ENCODE peak calls at places on chromosomes 16 and 17, in five cellular contexts. N, P, M, R and T are unnamed samples.
A peak's percentile ranks its signal among the peaks of the same experiment; 100 is the strongest.

GRCh38 chr17:51258756-51259573 is 884 bp downstream of the MBTD1 start:
- DNase-seq in M (peak; percentile 21), N (no peak), R (no peak), P (no peak), T (no peak)

GRCh38 chr17:44108440-44109311 is 14.8 kb downstream of the HDAC5 start:
- DNase-seq in M (peak; percentile 93), R (peak; percentile 88), N (no peak), P (peak; percentile 69), T (no peak)

GRCh38 chr16:15855704-15856003 is 1.2 kb downstream of the MYH11 start:
- DNase-seq in M (no peak), P (no peak), R (no peak), N (no peak), T (peak; percentile 70)

GRCh38 chr16:88920618-88921602 is 54.5 kb upstream of the PABPN1L start:
- DNase-seq in P (no peak), N (no peak), M (peak; percentile 78), R (peak; percentile 89), T (peak; percentile 16)

GRCh38 chr17:61463068-61463980 is 11.1 kb downstream of the TBX4 start:
- DNase-seq in M (no peak), R (no peak), N (no peak), P (no peak), T (no peak)

GRCh38 chr16:57538235-57538711 is 1.9 kb upstream of the CCDC102A start:
- DNase-seq in N (no peak), M (no peak), P (no peak), R (no peak), T (no peak)

GRCh38 chr17:31877911-31878702 is 19.1 kb upstream of the COPRS start:
- DNase-seq in P (no peak), M (no peak), N (no peak), R (no peak), T (no peak)

GRCh38 chr16:30715777-30716445 is 16.9 kb downstream of the SRCAP start:
- DNase-seq in P (no peak), N (no peak), M (no peak), R (no peak), T (no peak)

GRCh38 chr16:85979605-85980004 is 80.6 kb downstream of the IRF8 start:
- DNase-seq in R (peak; percentile 44), P (no peak), N (no peak), M (no peak), T (no peak)

GRCh38 chr16:14401839-14402115 is 228.3 kb downstream of the PARN start:
- DNase-seq in M (peak; percentile 58), N (no peak), P (no peak), R (peak; percentile 42), T (no peak)

GRCh38 chr16:57482845-57483545 is 3.3 kb downstream of the DOK4 start:
- DNase-seq in R (no peak), M (no peak), P (no peak), N (no peak), T (no peak)

GRCh38 chr17:13353590-13353989 is 248.1 kb downstream of the HS3ST3A1 start:
- DNase-seq in M (no peak), N (no peak), R (peak; percentile 63), P (peak; percentile 82), T (no peak)

GRCh38 chr16:85819711-85820110 is 20.2 kb downstream of the COX4I1 start:
- DNase-seq in P (no peak), N (no peak), R (no peak), M (no peak), T (no peak)

GRCh38 chr17:7173687-7174602 is 5.2 kb downstream of the ASGR1 start:
- DNase-seq in R (peak; percentile 84), M (peak; percentile 58), N (no peak), P (no peak), T (no peak)

GRCh38 chr16:67155305-67156145 is 4.2 kb downstream of the TRADD start:
- DNase-seq in N (no peak), M (peak; percentile 80), R (peak; percentile 91), P (no peak), T (no peak)

GRCh38 chr17:3557768-3558583 is at the start of gene TRPV3:
- DNase-seq in N (peak; percentile 66), R (no peak), P (no peak), M (peak; percentile 36), T (peak; percentile 24)

GRCh38 chr17:74757931-74758845 is 9.8 kb downstream of the NHERF1 start:
- DNase-seq in N (no peak), P (no peak), M (no peak), R (no peak), T (no peak)
- H3K4me3 ChIP-seq in N (no peak overlapping the region), P (peak overlapping the region; percentile 3), M (peak overlapping the region; percentile 2), R (peak overlapping the region; percentile 2), T (no peak overlapping the region)

GRCh38 chr17:72049914-72050313 is 70.9 kb upstream of the SOX9 start:
- DNase-seq in P (no peak), N (no peak), R (no peak), M (no peak), T (no peak)

GRCh38 chr17:72056155-72056554 is 64.7 kb upstream of the SOX9 start:
- DNase-seq in R (no peak), P (no peak), N (no peak), M (no peak), T (no peak)

GRCh38 chr17:72056727-72057290 is 64.0 kb upstream of the SOX9 start:
- DNase-seq in M (no peak), P (no peak), N (no peak), R (no peak), T (no peak)

DNA sequence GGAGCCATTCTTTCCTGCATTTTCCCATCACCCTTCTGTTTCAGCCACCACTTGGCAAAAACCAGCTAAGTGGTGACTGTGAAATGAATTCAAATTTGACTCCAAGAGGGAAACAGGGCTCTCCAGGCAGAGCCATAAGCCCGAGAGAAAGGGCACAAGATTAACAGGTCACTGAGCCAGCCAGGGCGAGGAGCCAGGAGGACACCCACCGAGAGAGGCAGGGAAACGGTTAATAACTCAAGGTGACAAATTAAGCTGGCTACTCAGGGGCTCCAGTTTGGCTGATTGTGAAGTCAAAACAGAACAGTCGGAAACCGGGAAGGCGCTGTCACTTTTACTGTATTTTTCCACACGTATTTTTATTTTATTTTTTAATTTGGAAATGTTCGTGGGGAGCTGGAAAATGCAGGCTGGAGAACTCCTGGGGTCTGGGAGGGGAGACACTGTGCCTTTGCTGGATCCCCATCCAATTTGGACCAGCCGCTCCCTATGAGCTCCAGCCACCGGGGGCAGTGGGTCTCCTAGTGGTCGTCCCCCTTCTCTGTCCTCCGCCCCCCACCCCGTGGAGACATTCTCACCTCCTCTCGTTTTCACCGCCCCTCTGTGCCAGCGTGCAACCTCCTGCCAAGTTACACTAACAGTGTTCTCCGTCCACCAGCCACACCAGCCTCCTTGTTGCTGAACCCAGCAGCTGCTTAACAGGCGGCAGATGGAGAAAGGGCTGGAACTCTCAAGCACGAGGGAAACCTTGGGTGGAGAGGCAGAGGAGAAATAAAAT is 67.6 kb upstream of the SOX9 start:
- DNase-seq in P (no peak), N (no peak), M (no peak), R (peak; percentile 53), T (no peak)
- TF ChIP-seq CTCF in P (no peak), N (no peak), M (no peak), R (no peak), T (no peak)

DNA sequence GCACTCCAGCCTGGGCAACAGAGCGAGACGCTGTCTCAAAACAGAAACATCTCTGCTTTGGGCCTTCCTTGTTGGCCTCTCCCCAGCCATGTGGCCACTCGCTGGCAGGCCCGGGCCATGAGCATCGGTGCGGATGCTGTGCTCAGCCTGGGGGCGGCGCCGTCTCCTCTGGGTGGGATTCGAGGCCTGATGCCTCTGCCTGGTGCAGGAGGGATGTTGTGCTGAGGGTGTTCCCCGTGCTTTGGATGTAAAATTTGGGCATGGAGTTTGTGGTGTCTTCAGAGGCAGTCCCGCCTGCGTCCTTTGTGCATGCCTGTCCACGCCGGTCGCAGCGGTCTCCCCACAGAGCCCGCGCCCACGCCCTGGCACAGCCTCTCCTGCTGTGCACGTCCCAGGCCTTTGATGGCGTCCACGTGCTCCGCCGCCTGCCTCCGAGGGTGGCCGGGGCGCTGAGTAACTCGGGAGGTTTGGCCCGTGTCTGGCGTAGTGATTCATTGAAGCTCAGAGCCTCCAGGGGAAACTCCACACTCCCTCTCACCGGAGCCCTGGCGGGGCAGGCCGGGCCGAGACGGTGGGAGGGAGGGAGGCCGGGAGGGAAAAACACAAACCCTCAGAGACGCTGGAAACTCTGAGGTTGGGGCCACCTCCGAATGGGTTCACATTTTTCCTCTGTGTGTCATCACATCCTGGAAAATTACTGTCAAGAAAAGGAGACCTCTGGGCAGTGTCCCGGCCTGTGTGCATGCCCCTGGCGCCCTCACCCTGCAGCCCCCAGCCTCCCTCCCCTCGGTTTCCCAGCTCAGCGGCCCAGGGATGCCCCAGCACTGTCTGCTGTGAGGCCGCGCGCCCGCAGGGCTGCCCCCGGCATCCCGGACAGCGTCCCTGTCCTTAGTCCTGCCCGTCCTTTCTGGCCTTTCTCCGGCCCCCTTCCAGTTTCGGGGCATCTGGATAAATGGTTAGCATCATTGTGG is 19.0 kb downstream of the CENPX start:
- DNase-seq in M (peak; percentile 88), N (no peak), R (no peak), P (peak; percentile 78), T (no peak)
- H3K4me3 ChIP-seq in M (no peak overlapping the region), N (no peak overlapping the region), R (no peak overlapping the region), P (no peak overlapping the region), T (no peak overlapping the region)

GRCh38 chr17:42980766-42981397 is 517 bp downstream of the RUNDC1 start:
- DNase-seq in N (peak; percentile 24), R (peak; percentile 68), P (no peak), M (peak; percentile 39), T (no peak)
- TF ChIP-seq CTCF in N (no peak), R (no peak), P (peak; percentile 20), M (peak; percentile 18), T (peak; percentile 31)

DNA sequence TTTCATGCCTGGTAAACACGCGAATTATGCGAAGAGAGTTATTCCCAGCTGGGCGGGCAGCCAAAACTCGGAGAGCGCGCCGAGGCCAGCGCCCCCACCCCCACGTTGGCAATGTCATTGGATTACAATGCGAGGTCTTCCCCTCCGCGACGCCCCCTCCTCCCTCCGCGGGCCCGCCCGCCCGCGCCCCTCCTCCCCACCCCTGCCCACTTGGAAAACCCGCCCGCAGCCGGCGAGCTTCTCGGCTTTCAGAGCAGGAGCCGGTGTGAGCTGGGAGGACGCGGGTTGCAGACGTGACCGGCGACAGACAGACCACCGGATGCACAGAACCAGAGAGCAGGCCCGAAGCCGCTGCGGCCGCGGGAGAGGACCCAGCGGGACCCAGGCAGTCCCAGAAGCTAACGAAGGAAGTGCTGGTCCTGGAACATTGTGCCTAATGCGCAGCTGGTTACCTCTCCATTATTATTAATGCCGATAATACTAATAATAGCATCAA is 4.0 kb downstream of the NOG start:
- DNase-seq in N (no peak), P (no peak), M (no peak), R (peak; percentile 54), T (no peak)
- H3K4me3 ChIP-seq in N (no peak overlapping the region), P (peak overlapping the region; percentile 69), M (peak overlapping the region; percentile 81), R (peak overlapping the region; percentile 43), T (no peak overlapping the region)

GRCh38 chr17:78763561-78763960 is 18.5 kb downstream of the CYTH1 start:
- DNase-seq in R (no peak), M (no peak), P (no peak), N (no peak), T (no peak)
- TF ChIP-seq CTCF in R (no peak), M (no peak), P (no peak), N (no peak), T (no peak)

GRCh38 chr16:80541306-80541694 is 507 bp downstream of the DYNLRB2 start:
- DNase-seq in R (no peak), P (no peak), M (no peak), N (no peak), T (no peak)
- H3K4me3 ChIP-seq in R (peak overlapping the region; percentile 80), P (peak overlapping the region; percentile 78), M (peak overlapping the region; percentile 83), N (peak overlapping the region; percentile 61), T (peak overlapping the region; percentile 49)

GRCh38 chr17:8986295-8986694 is 20.8 kb upstream of the PIK3R5 start:
- DNase-seq in M (no peak), R (no peak), P (no peak), N (no peak), T (no peak)
- TF ChIP-seq CTCF in M (no peak), R (no peak), P (peak; percentile 4), N (peak; percentile 17), T (peak; percentile 25)